ENCODE peak calls at places on chromosomes 3 and 15, in four cellular contexts. E, Q, X and Z are unnamed samples.

GRCh38 chr15:56883088-56883487 is 35.4 kb upstream of the TCF12 start:
- DNase-seq in E (no peak), X (no peak), Q (no peak), Z (no peak)

GRCh38 chr15:66389859-66390382 is 3.2 kb downstream of the MAP2K1 start:
- DNase-seq in Q (no peak), X (no peak), E (no peak), Z (no peak)

GRCh38 chr3:72629191-72629611 is 219.0 kb downstream of the SHQ1 start:
- DNase-seq in E (no peak), Q (no peak), X (no peak), Z (no peak)

GRCh38 chr3:142858043-142858442 is 30.8 kb downstream of the PCOLCE2 start:
- DNase-seq in E (no peak), X (no peak), Q (no peak), Z (no peak)

GRCh38 chr15:82571722-82572222 is 31.5 kb upstream of the RPS17 start:
- DNase-seq in E (peak), Q (peak), X (peak), Z (peak)

GRCh38 chr3:193917096-193917495 is 218.9 kb upstream of the HES1 start:
- DNase-seq in E (no peak), X (no peak), Q (no peak), Z (no peak)

GRCh38 chr15:90780916-90781315 is 63.8 kb downstream of the BLM start:
- DNase-seq in Q (no peak), X (no peak), E (no peak), Z (no peak)

GRCh38 chr15:78453447-78453846 is 15.4 kb downstream of the IREB2 start:
- DNase-seq in X (no peak), Q (no peak), E (no peak), Z (no peak)

GRCh38 chr3:131762981-131763380 is 260.2 kb upstream of the MRPL3 start:
- DNase-seq in E (no peak), Q (no peak), X (no peak), Z (no peak)

GRCh38 chr15:70741107-70741511 is 22.2 kb downstream of the UACA start:
- DNase-seq in X (peak), E (no peak), Q (peak), Z (peak)

GRCh38 chr15:51576911-51577500 is 45.6 kb downstream of the DMXL2 start:
- DNase-seq in Q (no peak), E (no peak), X (no peak), Z (peak)

GRCh38 chr15:39874890-39875549 is 45.0 kb downstream of the GPR176 start:
- DNase-seq in E (no peak), X (no peak), Q (peak), Z (no peak)

GRCh38 chr3:171494457-171495109 is 34.4 kb upstream of the TNIK start:
- DNase-seq in Q (no peak), E (no peak), X (no peak), Z (no peak)

GRCh38 chr3:98954242-98954641 is 52.7 kb upstream of the DCBLD2 start:
- DNase-seq in Q (no peak), X (no peak), E (no peak), Z (peak)

GRCh38 chr15:65033659-65034269 is 4.3 kb upstream of the MTFMT start:
- DNase-seq in Q (no peak), X (no peak), E (no peak), Z (no peak)

GRCh38 chr3:21024563-21024962 is 726.4 kb downstream of the ZNF385D start:
- DNase-seq in Q (no peak), E (no peak), X (no peak), Z (no peak)

GRCh38 chr3:145801699-145802098 is 359.3 kb downstream of the PLOD2 start:
- DNase-seq in Q (no peak), X (no peak), E (no peak), Z (no peak)

GRCh38 chr15:93209690-93210425 is 120.8 kb upstream of the RGMA start:
- DNase-seq in Q (no peak), X (no peak), E (no peak), Z (no peak)

GRCh38 chr3:185332026-185332735 is 30.8 kb upstream of the MAP3K13 start:
- DNase-seq in X (no peak), E (no peak), Q (no peak), Z (peak)

GRCh38 chr3:163045945-163046344 is 1549.3 kb downstream of the OTOL1 start:
- DNase-seq in Q (no peak), E (no peak), X (no peak), Z (no peak)

GRCh38 chr15:33837294-33837693 is 131.0 kb upstream of the CHRM5 start:
- DNase-seq in E (no peak), Q (no peak), X (no peak), Z (no peak)

GRCh38 chr3:128575777-128576176 is 74.8 kb downstream of the RPN1 start:
- DNase-seq in Q (no peak), X (peak), E (no peak), Z (no peak)

GRCh38 chr15:63050737-63051700 is 8.5 kb downstream of the TPM1 start:
- DNase-seq in X (no peak), Q (no peak), E (no peak), Z (no peak)

GRCh38 chr3:195151866-195152526 is 119.0 kb downstream of the XXYLT1 start:
- DNase-seq in X (no peak), Q (no peak), E (no peak), Z (peak)

GRCh38 chr3:65019412-65020093 is 331.8 kb upstream of the ADAMTS9 start:
- DNase-seq in X (no peak), Q (no peak), E (no peak), Z (no peak)

GRCh38 chr3:169939320-169939719 is 27.3 kb upstream of the SEC62 start:
- DNase-seq in Q (no peak), X (no peak), E (no peak), Z (no peak)

GRCh38 chr3:193829781-193830180 is 236.8 kb downstream of the OPA1 start:
- DNase-seq in Q (no peak), E (no peak), X (no peak), Z (no peak)

GRCh38 chr15:42092666-42093445 is 1.5 kb downstream of the PLA2G4D start:
- DNase-seq in Q (peak), X (no peak), E (peak), Z (no peak)

GRCh38 chr15:95609096-95609495 is 721.4 kb upstream of the NR2F2 start:
- DNase-seq in Q (no peak), E (no peak), X (no peak), Z (no peak)

GRCh38 chr15:78204351-78205309 is 29.7 kb downstream of the ACSBG1 start:
- DNase-seq in X (peak), Q (peak), E (no peak), Z (no peak)

GRCh38 chr15:100060276-100060926 is 281.4 kb downstream of the ADAMTS17 start:
- DNase-seq in Q (no peak), E (no peak), X (peak), Z (no peak)

GRCh38 chr15:61712124-61712759 is 348.0 kb downstream of the VPS13C start:
- DNase-seq in Q (no peak), E (no peak), X (no peak), Z (no peak)

GRCh38 chr15:26665950-26666921 is 106.6 kb downstream of the GABRB3 start:
- DNase-seq in Q (no peak), X (no peak), E (peak), Z (no peak)

GRCh38 chr3:180414157-180414556 is 187.8 kb upstream of the TTC14 start:
- DNase-seq in Q (no peak), X (no peak), E (no peak), Z (no peak)

GRCh38 chr3:73056365-73057150 is 4.9 kb upstream of the EBLN2 start:
- DNase-seq in Q (no peak), X (no peak), E (no peak), Z (no peak)

GRCh38 chr3:38029400-38030125 is at the start of gene PLCD1:
- DNase-seq in E (peak), Q (peak), X (peak), Z (no peak)
- H3K4me3 ChIP-seq in E (peak), Q (peak), X (peak), Z (peak)

DNA sequence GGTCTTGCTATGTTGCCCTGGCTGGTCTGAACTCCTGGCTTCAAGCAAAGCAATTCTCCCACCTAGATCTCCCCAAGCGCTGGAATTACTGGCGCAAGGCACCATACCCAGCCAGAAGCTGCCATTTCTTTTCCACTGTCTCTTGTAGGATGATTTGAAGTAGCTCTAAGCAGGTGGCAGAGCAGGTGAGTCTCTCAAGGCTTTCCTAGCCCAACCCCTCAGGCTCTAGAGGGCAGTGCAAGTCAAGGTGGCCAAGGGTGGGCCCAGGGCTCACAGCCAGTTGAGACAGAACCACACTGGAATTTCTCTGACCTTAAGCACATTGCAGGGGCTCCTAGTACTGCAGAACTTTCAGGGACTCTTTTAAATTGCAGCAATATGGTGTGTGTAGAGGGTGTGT is 15.6 kb upstream of the DAG1 start:
- DNase-seq in Q (peak), E (no peak), X (no peak), Z (no peak)
- TF ChIP-seq CTCF in Q (no peak), E (no peak), X (peak), Z (no peak)

GRCh38 chr3:126985143-126985985 is 2.4 kb downstream of the PLXNA1 start:
- DNase-seq in X (no peak), Q (no peak), E (peak), Z (no peak)
- H3K4me3 ChIP-seq in X (no peak), Q (no peak), E (no peak), Z (peak)

GRCh38 chr3:181554233-181554765 is 157.4 kb upstream of the SOX2 start:
- DNase-seq in Q (no peak), X (no peak), E (no peak), Z (no peak)

GRCh38 chr3:181549266-181549665 is 162.5 kb upstream of the SOX2 start:
- DNase-seq in E (no peak), X (no peak), Q (no peak), Z (no peak)
- TF ChIP-seq CTCF in E (no peak), X (no peak), Q (no peak), Z (no peak)

GRCh38 chr3:173892547-173892946 is 495.0 kb downstream of the NLGN1 start:
- DNase-seq in Q (no peak), X (no peak), E (no peak), Z (no peak)

GRCh38 chr3:173887888-173888287 is 490.3 kb downstream of the NLGN1 start:
- DNase-seq in E (no peak), Q (no peak), X (no peak), Z (no peak)

GRCh38 chr3:173891272-173892100 is 493.9 kb downstream of the NLGN1 start:
- DNase-seq in X (no peak), E (no peak), Q (no peak), Z (no peak)

GRCh38 chr3:173890091-173890490 is 492.5 kb downstream of the NLGN1 start:
- DNase-seq in Q (no peak), X (no peak), E (no peak), Z (no peak)

GRCh38 chr3:173889522-173890055 is 492.0 kb downstream of the NLGN1 start:
- DNase-seq in Q (no peak), E (no peak), X (no peak), Z (no peak)
- H3K4me3 ChIP-seq in Q (no peak), E (no peak), X (no peak), Z (no peak)

DNA sequence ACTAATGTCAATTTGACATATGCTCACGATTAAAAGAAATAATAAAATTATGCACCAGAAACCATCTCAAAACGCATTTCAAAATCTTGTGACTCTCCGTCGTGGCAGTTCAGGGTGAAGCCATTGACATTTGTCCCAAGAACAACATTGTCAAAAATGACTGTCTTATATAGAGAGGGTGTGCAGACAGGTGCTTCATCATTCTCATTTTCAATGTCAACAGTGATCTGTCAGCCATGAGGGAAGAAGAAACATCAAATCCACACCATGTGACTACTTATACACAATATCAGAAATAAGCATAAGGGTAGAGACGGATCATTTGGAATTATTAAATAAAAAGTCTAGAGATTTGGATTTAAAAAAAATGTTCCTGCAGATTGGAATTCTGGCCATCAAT is 65.1 kb upstream of the C3orf49 start:
- DNase-seq in Q (no peak), E (no peak), X (no peak), Z (no peak)
- TF ChIP-seq CTCF in Q (no peak), E (no peak), X (no peak), Z (no peak)

GRCh38 chr3:32111560-32111959 is 5.1 kb downstream of the GPD1L start:
- DNase-seq in X (no peak), E (no peak), Q (no peak), Z (no peak)

GRCh38 chr3:32110233-32110760 is 3.9 kb downstream of the GPD1L start:
- DNase-seq in Q (no peak), E (no peak), X (no peak), Z (no peak)

GRCh38 chr3:32117324-32117723 is 10.9 kb downstream of the GPD1L start:
- DNase-seq in Q (no peak), X (no peak), E (no peak), Z (no peak)

GRCh38 chr3:32113566-32113965 is 7.1 kb downstream of the GPD1L start:
- DNase-seq in E (no peak), Q (no peak), X (no peak), Z (no peak)

DNA sequence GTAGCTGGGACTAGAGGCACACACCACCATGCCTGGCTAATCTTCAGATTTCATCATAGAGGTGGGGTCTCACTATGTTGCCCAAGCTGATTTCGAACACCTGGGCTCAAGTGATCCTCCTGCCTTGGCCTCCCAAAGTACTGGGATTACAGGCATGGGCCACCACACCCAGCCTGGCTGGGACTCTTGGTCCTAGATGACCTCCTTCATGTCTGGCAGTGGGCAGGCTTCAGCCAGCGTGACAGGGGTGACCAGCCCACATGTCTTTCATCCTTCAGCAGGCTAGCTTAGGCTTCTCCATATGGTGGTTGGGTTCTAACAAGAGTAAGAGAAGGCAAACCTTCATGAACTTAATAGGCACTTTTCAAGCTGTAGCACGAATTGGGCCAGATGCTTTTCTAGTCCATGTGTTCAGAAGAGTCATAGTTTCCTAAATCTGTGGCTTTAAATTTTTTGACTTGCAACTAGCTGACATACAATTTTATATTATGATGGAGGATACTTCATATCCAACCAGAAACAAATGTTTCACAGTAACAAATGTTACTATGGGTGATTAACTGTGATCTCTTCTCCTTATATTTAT is 7.7 kb downstream of the GPD1L start:
- DNase-seq in E (no peak), X (no peak), Q (no peak), Z (no peak)
- H3K4me3 ChIP-seq in E (no peak), X (no peak), Q (no peak), Z (no peak)

GRCh38 chr15:87365221-87365620 is 891.3 kb downstream of the NTRK3 start:
- DNase-seq in X (no peak), Q (no peak), E (no peak), Z (peak)
- TF ChIP-seq CTCF in X (no peak), Q (no peak), E (no peak), Z (no peak)

DNA sequence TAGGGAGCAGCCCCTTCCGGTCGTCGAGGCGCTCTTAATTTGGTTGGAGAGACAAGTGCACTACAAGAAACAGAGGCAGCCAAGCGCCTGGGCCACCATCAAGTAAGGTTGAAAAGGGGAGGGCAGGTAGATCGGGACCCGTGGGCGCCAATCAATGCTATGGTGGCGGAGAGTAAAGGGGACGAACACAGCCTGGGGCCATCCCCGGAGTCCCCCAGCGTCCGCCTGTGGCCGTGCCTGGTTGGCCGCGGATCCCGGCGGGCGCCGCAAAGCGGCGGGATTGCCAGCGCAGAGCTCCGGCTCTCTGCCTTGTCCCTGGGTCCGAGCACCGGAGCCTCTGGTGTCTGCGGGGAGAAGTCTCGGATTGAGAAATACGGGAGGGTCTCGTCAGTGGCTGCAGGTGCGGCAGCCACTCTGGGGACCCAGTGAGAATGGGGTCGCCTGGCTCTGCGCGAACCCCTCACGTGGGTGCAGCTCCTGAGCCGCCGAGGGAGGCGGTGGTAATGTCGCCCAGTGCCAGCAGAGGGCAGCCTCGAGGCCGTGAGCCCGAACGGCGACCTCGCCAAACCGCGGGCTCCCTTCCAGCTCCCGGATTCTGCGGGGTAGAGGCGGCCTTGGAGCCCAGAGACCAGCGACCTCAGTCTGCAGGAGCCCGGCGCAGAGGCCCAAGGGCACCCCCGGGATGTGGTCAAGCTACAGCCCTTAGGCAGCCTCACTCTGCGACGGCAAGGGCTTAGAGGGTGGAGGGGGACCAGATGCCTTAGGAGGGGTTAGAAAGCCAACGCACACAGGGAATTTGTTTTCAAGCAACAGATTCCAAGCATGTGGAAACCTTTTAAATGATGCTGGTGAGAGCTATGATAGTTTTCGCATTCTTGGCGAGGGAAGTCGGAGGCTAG is 10.8 kb downstream of the FOXL2 start:
- DNase-seq in Q (peak), E (peak), X (peak), Z (no peak)
- H3K4me3 ChIP-seq in Q (peak), E (peak), X (peak), Z (peak)

DNA sequence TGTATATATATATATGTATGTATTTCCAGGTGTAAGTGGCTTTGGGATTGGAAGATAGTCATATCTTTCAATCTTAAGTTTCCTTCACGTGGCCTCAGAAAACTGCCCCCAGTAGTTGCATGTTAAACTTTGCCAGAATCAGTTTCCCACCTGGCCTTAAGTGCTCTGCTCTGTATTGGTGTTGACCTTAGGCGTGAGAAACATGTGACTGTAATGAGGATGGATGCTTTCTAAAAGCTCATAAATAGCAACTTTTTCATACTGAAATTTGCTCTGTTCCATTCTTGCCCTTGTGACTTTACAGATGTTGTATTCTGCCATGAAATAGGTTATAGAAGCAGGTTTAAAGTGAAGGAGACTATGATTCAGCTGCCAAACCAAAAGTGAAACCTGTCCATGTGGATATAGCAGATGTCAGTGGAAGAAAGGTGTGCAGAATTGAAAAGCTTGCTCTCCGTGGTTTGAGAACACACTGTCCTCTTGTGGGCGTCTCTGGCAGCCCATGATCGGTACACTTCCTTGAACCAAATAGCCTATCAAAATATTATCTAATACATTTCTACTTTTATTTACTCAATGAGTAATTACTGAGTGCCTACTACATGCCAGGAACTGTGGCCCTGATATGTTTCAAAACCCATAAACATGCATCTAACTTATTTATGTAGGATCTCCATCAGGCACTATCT is 15.8 kb downstream of the SCG5 start:
- DNase-seq in X (no peak), Q (no peak), E (no peak), Z (no peak)
- TF ChIP-seq CTCF in X (no peak), Q (peak), E (no peak), Z (no peak)